ENCODE peak calls at places on chromosomes 2 and 18, in eight cellular contexts. Q is tibial nerve, L is spleen, T is colonic mucosa, B is body of pancreas, P is left lung, X is pancreas, U is PC-9. E is an unnamed sample.
A peak's percentile ranks its signal among the peaks of the same experiment; 100 is the strongest.

GRCh38 chr2:213411582-213412289 is 127.5 kb downstream of the SPAG16 start:
- DNase-seq in X (no peak), P (no peak), T (peak; percentile 41), Q (no peak), B (no peak), L (no peak), U (peak; percentile 62), E (no peak)

GRCh38 chr2:204863351-204863750 is 318.1 kb downstream of the PARD3B start:
- DNase-seq in P (no peak), B (no peak), L (no peak), T (no peak), U (no peak), Q (no peak), X (no peak), E (no peak)

GRCh38 chr2:203869207-203869606 is 1.6 kb downstream of the CTLA4 start:
- DNase-seq in L (no peak), Q (no peak), T (no peak), B (no peak), X (no peak), U (no peak), P (no peak), E (no peak)

GRCh38 chr2:179049546-179050311 is at the start of gene CCDC141:
- DNase-seq in T (no peak), B (peak; percentile 42), X (no peak), U (no peak), P (no peak), Q (no peak), L (no peak), E (peak; percentile 25)

GRCh38 chr18:43312891-43313290 is 35.6 kb upstream of the SYT4 start:
- DNase-seq in U (no peak), B (no peak), L (no peak), T (no peak), Q (no peak), X (no peak), P (no peak), E (no peak)

GRCh38 chr2:51247252-51247651 is 215.3 kb upstream of the NRXN1 start:
- DNase-seq in P (no peak), Q (no peak), U (no peak), L (no peak), X (no peak), B (no peak), T (no peak), E (no peak)

GRCh38 chr18:30971338-30971956 is 71.1 kb downstream of the DSC3 start:
- DNase-seq in T (no peak), X (no peak), P (no peak), U (no peak), L (no peak), B (no peak), Q (no peak), E (peak; percentile 14)

GRCh38 chr18:48785686-48786470 is 164.9 kb downstream of the SMAD7 start:
- DNase-seq in T (no peak), Q (no peak), L (peak; percentile 73), X (no peak), B (no peak), P (peak; percentile 32), U (no peak), E (no peak)

GRCh38 chr2:75489682-75490180 is 71.0 kb downstream of the EVA1A start:
- DNase-seq in T (no peak), Q (no peak), L (no peak), U (no peak), X (no peak), B (no peak), P (no peak), E (no peak)

GRCh38 chr2:162524192-162524591 is 180.3 kb downstream of the GCA start:
- DNase-seq in X (peak; percentile 18), T (no peak), P (no peak), B (peak; percentile 56), U (no peak), L (no peak), Q (no peak), E (no peak)

GRCh38 chr2:159157361-159158045 is 129.0 kb downstream of the WDSUB1 start:
- DNase-seq in U (no peak), L (no peak), T (no peak), P (no peak), X (no peak), Q (no peak), B (no peak), E (no peak)

GRCh38 chr2:184472481-184472880 is 125.8 kb upstream of the ZNF804A start:
- DNase-seq in P (no peak), L (no peak), X (no peak), U (peak; percentile 17), B (no peak), Q (no peak), T (no peak), E (no peak)

GRCh38 chr2:134312482-134312881 is 58.6 kb downstream of the MGAT5 start:
- DNase-seq in B (no peak), U (no peak), L (no peak), T (no peak), Q (no peak), X (no peak), P (no peak), E (no peak)

DNA sequence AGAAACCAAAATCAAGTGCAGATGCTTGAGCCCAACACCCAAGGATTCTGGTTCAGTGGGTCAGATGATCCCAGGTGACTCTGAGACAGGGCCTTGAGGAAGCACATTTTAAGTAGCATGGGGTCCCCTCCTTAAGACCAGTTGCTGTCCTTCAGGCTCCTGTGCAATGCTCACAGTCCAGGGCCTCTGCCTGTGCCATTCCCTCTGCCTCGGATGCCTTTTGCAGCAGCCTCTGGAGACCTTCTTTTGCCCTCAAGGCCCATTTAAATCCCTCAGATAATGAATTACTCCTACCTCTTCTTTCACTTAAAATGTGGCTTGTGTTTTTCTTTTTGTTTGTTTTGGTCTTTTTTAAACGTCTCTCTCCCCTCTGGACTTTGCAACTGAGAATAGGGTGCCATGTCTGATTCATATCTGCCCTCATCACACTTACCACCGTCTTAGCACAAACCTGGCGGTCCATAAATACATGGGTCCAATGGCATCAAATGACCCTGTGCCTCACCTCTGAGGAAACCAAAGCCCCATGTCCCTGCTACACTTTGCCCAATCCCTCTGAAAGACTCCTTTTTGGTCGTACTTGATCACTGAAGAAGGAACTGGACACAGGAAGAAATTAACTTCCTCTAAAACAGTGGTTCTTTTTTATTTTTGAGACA is 14.2 kb downstream of the ACTG2 start:
- DNase-seq in X (no peak), T (no peak), B (no peak), L (no peak), U (no peak), Q (no peak), P (no peak), E (no peak)
- H3K36me3 ChIP-seq in X (no peaks in the 10 kb centered on the region), T (no peaks in the 10 kb centered on the region), B (no peaks in the 10 kb centered on the region), L (no peaks in the 10 kb centered on the region), U (no peaks in the 10 kb centered on the region), Q (no peaks in the 10 kb centered on the region), P (no peaks in the 10 kb centered on the region), E (no peaks in the 10 kb centered on the region)

GRCh38 chr2:45771251-45771650 is 119.8 kb downstream of the PRKCE start:
- DNase-seq in P (peak; percentile 62), U (no peak), T (no peak), X (no peak), B (peak; percentile 49), L (peak; percentile 81), Q (peak; percentile 25), E (no peak)
- H3K4me3 ChIP-seq in P (peak overlapping the region; percentile 3), U (no peak overlapping the region), T (no peak overlapping the region), X (no peak overlapping the region), B (no peak overlapping the region), L (no peak overlapping the region), Q (no peak overlapping the region), E (no peak overlapping the region)

GRCh38 chr2:215748446-215748845 is 264.9 kb downstream of the MREG start:
- DNase-seq in L (no peak), T (no peak), X (no peak), P (peak; percentile 71), U (no peak), Q (peak; percentile 28), B (peak; percentile 47), E (no peak)
- H3K27ac ChIP-seq in L (no peak overlapping the region), T (no peak overlapping the region), X (no peak overlapping the region), P (peak overlapping the region; percentile 72), U (no peak overlapping the region), Q (peak overlapping the region; percentile 39), B (no peak overlapping the region), E (no peak overlapping the region)

DNA sequence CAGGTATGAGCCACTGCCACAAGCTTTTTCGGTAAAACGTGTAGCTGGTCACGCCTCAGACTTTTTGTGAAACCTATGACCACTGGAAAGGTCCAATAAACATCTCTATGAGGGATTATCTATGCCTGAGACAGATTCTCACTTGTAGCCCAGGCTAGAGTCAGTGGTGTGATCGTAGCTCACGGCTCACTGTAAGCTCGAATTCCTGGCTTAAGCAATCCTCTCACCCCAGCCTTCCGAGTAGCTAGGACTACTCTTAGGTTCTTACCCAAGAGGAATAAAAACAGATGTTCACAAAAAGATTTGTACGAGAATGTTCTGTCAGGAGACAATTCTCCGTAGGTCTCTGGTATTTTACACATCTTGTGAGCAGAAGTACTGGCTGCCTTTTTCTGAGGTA is 25.7 kb upstream of the RALBP1 start:
- DNase-seq in U (no peak), P (no peak), Q (no peak), L (no peak), X (no peak), T (no peak), B (no peak), E (no peak)
- H3K36me3 ChIP-seq in U (no peaks in the 10 kb centered on the region), P (no peaks in the 10 kb centered on the region), Q (no peaks in the 10 kb centered on the region), L (no peaks in the 10 kb centered on the region), X (no peaks in the 10 kb centered on the region), T (no peaks in the 10 kb centered on the region), B (no peaks in the 10 kb centered on the region), E (no peaks in the 10 kb centered on the region)

E was measured in naive thymus-derived CD4-positive, alpha-beta T cell.